ENCODE peak calls at places on chromosomes 11 and 22, in seven cellular contexts. W is activated B cell treated with CpG ODN at 0.5 μM for 24 hours, U is GM23338, G is GM20000, O is Calu3, Y is Peyer's patch, N is PC-3. T is an unnamed sample.

GRCh38 chr11:11735586-11735985 is 106.2 kb upstream of the USP47 start:
- DNase-seq in W (no peak), U (peak; percentile 59), G (no peak), O (no peak), Y (no peak), N (no peak), T (no peak)

GRCh38 chr11:83779876-83780275 is 493.7 kb upstream of the CCDC90B start:
- DNase-seq in W (no peak), U (no peak), G (no peak), O (no peak), Y (no peak), N (no peak), T (no peak)

GRCh38 chr11:36069576-36070214 is 125.8 kb downstream of the LDLRAD3 start:
- DNase-seq in W (no peak), U (peak; percentile 89), G (no peak), O (no peak), Y (no peak), N (peak; percentile 28), T (no peak)

GRCh38 chr22:40818747-40819662 is at the start of gene SLC25A17:
- DNase-seq in W (peak; percentile 78), U (peak; percentile 97), G (peak; percentile 94), O (peak; percentile 91), Y (peak; percentile 96), N (peak; percentile 79), T (peak; percentile 95)

GRCh38 chr11:64776425-64776824 is 1.9 kb downstream of the SF1 start:
- DNase-seq in W (no peak), U (no peak), G (no peak), O (no peak), Y (no peak), N (no peak), T (no peak)

GRCh38 chr11:11611381-11611780 is 10.4 kb downstream of the GALNT18 start:
- DNase-seq in W (no peak), U (no peak), G (no peak), O (no peak), Y (no peak), N (no peak), T (peak; percentile 81)

GRCh38 chr22:48535868-48536690 is 1291.6 kb downstream of the BRD1 start:
- DNase-seq in W (no peak), U (no peak), G (no peak), O (no peak), Y (no peak), N (no peak), T (no peak)

GRCh38 chr11:107243929-107244328 is 213.7 kb downstream of the CWF19L2 start:
- DNase-seq in W (no peak), U (no peak), G (no peak), O (no peak), Y (no peak), N (no peak), T (no peak)

GRCh38 chr11:102637731-102638130 is 12.6 kb upstream of the MMP20 start:
- DNase-seq in W (no peak), U (no peak), G (no peak), O (peak; percentile 39), Y (no peak), N (no peak), T (no peak)

GRCh38 chr11:27331984-27332383 is 31.0 kb downstream of the CCDC34 start:
- DNase-seq in W (no peak), U (no peak), G (no peak), O (no peak), Y (no peak), N (no peak), T (no peak)

GRCh38 chr11:3866206-3866605 is 10.7 kb downstream of the STIM1 start:
- DNase-seq in W (no peak), U (peak; percentile 17), G (no peak), O (no peak), Y (no peak), N (no peak), T (no peak)

GRCh38 chr11:122893131-122893530 is 10.6 kb downstream of the JHY start:
- DNase-seq in W (no peak), U (no peak), G (no peak), O (no peak), Y (no peak), N (no peak), T (no peak)

GRCh38 chr11:111490496-111490895 is 21.7 kb downstream of the BTG4 start:
- DNase-seq in W (no peak), U (no peak), G (no peak), O (no peak), Y (no peak), N (no peak), T (no peak)

GRCh38 chr11:44777537-44778199 is 50.9 kb downstream of the TSPAN18 start:
- DNase-seq in W (no peak), U (no peak), G (no peak), O (no peak), Y (peak; percentile 27), N (no peak), T (peak; percentile 40)

GRCh38 chr11:13316528-13316961 is 39.0 kb downstream of the BMAL1 start:
- DNase-seq in W (peak; percentile 23), U (no peak), G (no peak), O (no peak), Y (peak; percentile 42), N (peak; percentile 62), T (peak; percentile 82)

DNA sequence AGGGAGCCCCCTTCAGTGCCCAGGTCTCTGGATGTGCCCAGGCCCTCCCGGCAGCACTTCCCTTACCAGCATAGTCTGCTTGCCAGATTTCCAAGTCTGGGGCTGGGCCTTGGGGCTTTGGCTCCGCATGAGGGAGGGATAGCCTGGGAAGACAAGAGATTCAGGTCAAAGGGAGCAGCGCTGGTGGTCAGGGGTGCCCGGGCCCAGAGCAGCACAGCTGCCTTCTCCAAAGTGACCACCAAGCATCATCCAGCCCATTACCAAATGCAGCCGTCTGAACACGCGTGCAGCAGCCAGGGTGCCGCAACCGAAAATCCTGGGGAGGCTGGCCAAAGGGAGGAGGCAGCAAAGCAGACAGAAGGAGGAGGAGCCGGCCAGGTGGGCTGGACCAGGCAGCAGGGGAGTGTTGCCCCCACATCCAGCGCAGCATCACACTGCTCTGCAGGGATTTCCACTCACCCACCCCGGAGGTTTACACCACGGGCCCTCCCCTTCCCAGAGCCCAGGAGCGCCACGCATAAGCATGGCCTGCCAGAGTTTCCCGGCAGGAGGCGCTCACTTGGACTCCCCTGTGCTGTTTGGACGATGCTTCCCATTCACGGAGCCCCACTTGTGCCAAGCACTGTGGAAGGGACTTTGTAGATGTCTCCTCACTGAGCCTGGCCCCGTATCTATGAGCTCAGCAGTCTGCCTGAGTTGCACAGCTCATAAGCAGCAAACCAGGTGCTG is 22.5 kb downstream of the TRIM29 start:
- DNase-seq in W (no peak), U (no peak), G (no peak), O (no peak), Y (no peak), N (no peak), T (no peak)
- TF ChIP-seq CTCF in W (no peak), U (no peak), G (no peak), O (no peak), Y (no peak), N (peak; percentile 24), T (no peak)

GRCh38 chr22:23180301-23180892 is at the start of gene BCR:
- DNase-seq in W (peak; percentile 56), U (peak; percentile 78), G (peak; percentile 92), O (peak; percentile 78), Y (peak; percentile 86), N (peak; percentile 65), T (no peak)
- TF ChIP-seq CTCF in W (no peak), U (no peak), G (peak; percentile 5), O (peak; percentile 21), Y (no peak), N (no peak), T (no peak)

DNA sequence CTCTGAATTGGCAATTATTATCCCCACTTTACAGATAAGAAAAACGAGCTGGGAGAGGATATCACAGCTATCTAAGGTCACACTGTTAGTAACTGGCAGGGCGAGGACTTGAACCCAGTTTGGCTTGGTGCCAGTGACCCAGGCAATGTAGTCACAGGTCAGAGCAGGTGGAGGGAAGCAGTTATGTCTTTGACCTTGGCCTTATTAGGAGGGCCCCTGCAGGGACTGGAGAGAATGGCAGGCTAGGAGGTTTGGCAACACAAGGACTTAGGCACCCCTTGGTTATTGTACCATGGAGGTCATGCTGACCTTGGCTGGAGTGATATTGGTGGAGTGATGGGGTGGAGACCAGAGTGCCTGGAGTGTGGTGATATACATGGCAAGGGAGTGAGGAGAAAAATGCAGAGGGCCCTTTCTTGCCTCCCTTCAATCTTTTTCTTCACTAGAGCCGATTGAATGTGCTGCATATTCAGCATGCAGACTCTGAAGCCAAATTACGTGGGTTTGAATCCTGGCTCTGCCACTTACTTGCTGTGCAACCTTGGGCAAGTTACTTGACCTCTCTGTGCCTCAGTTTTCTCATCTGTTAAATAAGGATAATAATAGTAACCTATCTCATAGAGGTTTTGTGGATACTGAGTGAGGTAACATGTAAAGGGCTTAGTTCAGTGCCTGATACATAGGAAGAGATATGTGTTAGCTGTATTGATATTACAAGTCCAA is 92.7 kb upstream of the TBCEL start:
- DNase-seq in W (no peak), U (peak; percentile 63), G (no peak), O (no peak), Y (no peak), N (no peak), T (no peak)
- TF ChIP-seq CTCF in W (no peak), U (peak; percentile 33), G (peak; percentile 3), O (no peak), Y (no peak), N (no peak), T (no peak)

GRCh38 chr11:66637557-66638176 is 836 bp upstream of the RBM4 start:
- DNase-seq in W (no peak), U (peak; percentile 26), G (no peak), O (no peak), Y (no peak), N (no peak), T (no peak)

GRCh38 chr11:66636411-66636810 is 2.1 kb upstream of the RBM4 start:
- DNase-seq in W (no peak), U (no peak), G (no peak), O (no peak), Y (no peak), N (no peak), T (no peak)

GRCh38 chr11:66641834-66642233 is 3.3 kb downstream of the RBM4 start:
- DNase-seq in W (no peak), U (no peak), G (no peak), O (no peak), Y (no peak), N (no peak), T (no peak)

GRCh38 chr11:66639066-66639813 is 737 bp downstream of the RBM4 start:
- DNase-seq in W (no peak), U (peak; percentile 35), G (no peak), O (peak; percentile 11), Y (no peak), N (peak; percentile 41), T (no peak)

DNA sequence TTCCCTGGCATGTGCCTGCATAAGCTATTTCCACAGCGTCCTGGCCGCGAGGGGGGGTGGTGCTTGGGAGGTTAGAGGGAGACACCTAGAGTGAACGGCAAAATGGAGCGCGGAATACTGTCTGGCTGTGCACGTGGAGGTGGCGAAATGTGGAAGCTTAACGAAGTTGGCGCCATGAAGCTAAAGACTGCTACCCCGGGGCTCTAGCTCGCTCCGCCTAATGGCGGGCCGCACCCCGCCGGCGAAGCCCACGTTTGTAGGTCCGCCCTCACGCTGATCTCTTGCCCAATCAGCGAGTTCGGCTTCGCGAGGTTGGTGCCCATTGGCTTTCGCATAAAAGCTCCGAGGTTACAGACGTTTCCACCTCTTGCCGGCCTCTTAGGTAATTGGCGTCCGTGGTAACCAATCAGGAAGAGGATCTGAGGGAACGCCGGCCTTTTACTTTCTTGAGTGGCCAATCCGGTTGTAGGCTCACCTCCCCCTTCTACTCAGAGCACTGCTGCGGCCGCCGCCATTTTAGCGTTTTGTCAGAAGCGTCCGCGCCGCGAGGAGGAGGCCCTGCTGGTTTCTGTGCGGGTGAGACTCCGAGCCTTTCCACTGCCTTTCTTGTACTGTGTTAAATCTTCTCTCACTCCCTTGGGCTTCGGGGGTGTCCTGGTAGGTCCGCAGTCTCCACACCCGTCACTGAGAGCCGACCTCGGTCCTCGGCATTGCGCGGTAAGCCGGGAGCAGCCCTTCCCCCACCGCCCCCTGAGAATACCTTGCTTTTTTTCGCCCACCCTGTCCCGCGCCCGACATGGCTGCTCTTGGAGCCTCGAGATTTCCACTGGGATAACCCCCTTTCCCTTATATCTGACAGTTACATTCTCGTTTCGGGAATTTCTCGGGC is at the start of gene RBM4:
- DNase-seq in W (peak; percentile 78), U (peak; percentile 100), G (peak; percentile 95), O (peak; percentile 97), Y (peak; percentile 99), N (peak; percentile 100), T (peak; percentile 99)
- TF ChIP-seq CTCF in W (no peak), U (no peak), G (no peak), O (no peak), Y (no peak), N (no peak), T (no peak)